ENCODE peak calls at places on chromosomes 3 and 15, in five cellular contexts. Q is hippocampal formation; R is NCI-H2107; Z is activated CD8-positive, alpha-beta memory T cell treated with anti-CD3 and anti-CD28 coated beads for 48 hours; C is endothelial cell. B is an unnamed sample.

GRCh38 chr3:194276768-194277546 is 74.2 kb downstream of the CPN2 start:
- DNase-seq in Q (peak), Z (no peak), C (no peak), R (no peak), B (no peak)

GRCh38 chr15:58873267-58873666 is 60.2 kb downstream of the SLTM start:
- DNase-seq in Q (no peak), C (no peak), Z (no peak), R (no peak), B (no peak)

GRCh38 chr3:158084661-158085060 is 21.6 kb downstream of the SHOX2 start:
- DNase-seq in Z (no peak), C (no peak), Q (no peak), R (no peak), B (no peak)

GRCh38 chr3:138459619-138460535 is 25.5 kb downstream of the ESYT3 start:
- DNase-seq in Z (no peak), R (no peak), C (no peak), Q (no peak), B (no peak)

GRCh38 chr3:171508676-171509075 is 48.5 kb upstream of the TNIK start:
- DNase-seq in Z (no peak), C (no peak), Q (no peak), R (no peak), B (no peak)

GRCh38 chr3:107660316-107660976 is 137.7 kb downstream of the BBX start:
- DNase-seq in Q (no peak), C (no peak), R (no peak), Z (no peak), B (no peak)

GRCh38 chr15:39333393-39333792 is 247.5 kb upstream of the THBS1 start:
- DNase-seq in R (no peak), Z (no peak), C (no peak), Q (no peak), B (no peak)

GRCh38 chr3:116863842-116864626 is 154.5 kb downstream of the TUSC7 start:
- DNase-seq in R (no peak), C (peak), Z (no peak), Q (peak), B (no peak)

GRCh38 chr3:189786479-189787064 is 155.4 kb downstream of the TP63 start:
- DNase-seq in R (no peak), C (no peak), Q (no peak), Z (no peak), B (no peak)

GRCh38 chr15:31302029-31302657 is 24.5 kb upstream of the KLF13 start:
- DNase-seq in R (no peak), Q (no peak), C (no peak), Z (no peak), B (no peak)

GRCh38 chr15:44492040-44492439 is 44.9 kb upstream of the EIF3J start:
- DNase-seq in Z (no peak), Q (no peak), C (no peak), R (no peak), B (no peak)

GRCh38 chr15:50003786-50004334 is 115.2 kb downstream of the ATP8B4 start:
- DNase-seq in R (no peak), C (peak), Z (peak), Q (peak), B (peak)

GRCh38 chr3:24508423-24508839 is 13.8 kb upstream of the THRB start:
- DNase-seq in C (no peak), R (no peak), Z (no peak), Q (no peak), B (no peak)

GRCh38 chr3:146498002-146498736 is 28.8 kb upstream of the PLSCR2 start:
- DNase-seq in R (no peak), Q (no peak), C (no peak), Z (no peak), B (no peak)

GRCh38 chr3:37703633-37704032 is 158.0 kb upstream of the CTDSPL start:
- DNase-seq in R (no peak), Q (no peak), Z (no peak), C (no peak), B (no peak)

GRCh38 chr3:177932750-177933660 is 603.2 kb upstream of the KCNMB2 start:
- DNase-seq in Q (no peak), C (no peak), R (no peak), Z (no peak), B (no peak)

GRCh38 chr3:139098391-139098790 is 53.7 kb upstream of the PRR23C start:
- DNase-seq in C (no peak), R (no peak), Q (no peak), Z (no peak), B (no peak)

GRCh38 chr3:94137377-94137776 is 74.5 kb downstream of the NSUN3 start:
- DNase-seq in C (no peak), R (no peak), Q (no peak), Z (no peak), B (no peak)

GRCh38 chr3:40723078-40723660 is 198.4 kb downstream of the ZNF621 start:
- DNase-seq in C (no peak), R (no peak), Z (no peak), Q (no peak), B (no peak)

GRCh38 chr15:41794081-41794480 is 19.8 kb downstream of the MAPKBP1 start:
- DNase-seq in Q (no peak), R (no peak), C (no peak), Z (no peak), B (no peak)

GRCh38 chr3:114022145-114022544 is 34.2 kb downstream of the CCDC191 start:
- DNase-seq in C (no peak), Z (no peak), Q (no peak), R (no peak), B (no peak)

GRCh38 chr3:34183581-34184313 is 385.3 kb downstream of the PDCD6IP start:
- DNase-seq in Q (no peak), Z (no peak), R (peak), C (no peak), B (no peak)

GRCh38 chr15:48419896-48420295 is 88.7 kb downstream of the DUT start:
- DNase-seq in Z (no peak), Q (no peak), C (no peak), R (no peak), B (no peak)